ENCODE peak calls at places on chromosome 5, in five cellular contexts. O is BE2C, F is right cardiac atrium, M is heart left ventricle, K is RWPE2. W is an unnamed sample. For H3K27me3 and H3K4me1, the result is how much of the 10 kb centered on the place peaks cover.

GRCh38 chr5:58794875-58795274 is 212.0 kb downstream of the RAB3C start:
- DNase-seq in O (no peak), F (no peak), M (no peak), K (no peak), W (no peak)

GRCh38 chr5:114176356-114176755 is 185.5 kb upstream of the KCNN2 start:
- DNase-seq in O (no peak), F (no peak), M (no peak), K (no peak), W (no peak)

GRCh38 chr5:170475269-170476000 is 28.4 kb upstream of the KCNIP1 start:
- DNase-seq in O (no peak), F (no peak), M (no peak), K (no peak), W (no peak)

GRCh38 chr5:163434410-163434866 is 3.0 kb upstream of the CCNG1 start:
- DNase-seq in O (peak), F (no peak), M (no peak), K (no peak), W (no peak)

GRCh38 chr5:30918171-30918570 is 275.3 kb upstream of the CDH6 start:
- DNase-seq in O (no peak), F (no peak), M (no peak), K (no peak), W (no peak)

GRCh38 chr5:52481216-52481615 is 306.5 kb upstream of the ITGA1 start:
- DNase-seq in O (no peak), F (no peak), M (no peak), K (no peak), W (no peak)

GRCh38 chr5:135660826-135661555 is 82.2 kb upstream of the CXCL14 start:
- DNase-seq in O (no peak), F (no peak), M (no peak), K (no peak), W (no peak)

GRCh38 chr5:137739737-137740136 is 3.8 kb upstream of the KLHL3 start:
- DNase-seq in O (no peak), F (no peak), M (no peak), K (no peak), W (no peak)

DNA sequence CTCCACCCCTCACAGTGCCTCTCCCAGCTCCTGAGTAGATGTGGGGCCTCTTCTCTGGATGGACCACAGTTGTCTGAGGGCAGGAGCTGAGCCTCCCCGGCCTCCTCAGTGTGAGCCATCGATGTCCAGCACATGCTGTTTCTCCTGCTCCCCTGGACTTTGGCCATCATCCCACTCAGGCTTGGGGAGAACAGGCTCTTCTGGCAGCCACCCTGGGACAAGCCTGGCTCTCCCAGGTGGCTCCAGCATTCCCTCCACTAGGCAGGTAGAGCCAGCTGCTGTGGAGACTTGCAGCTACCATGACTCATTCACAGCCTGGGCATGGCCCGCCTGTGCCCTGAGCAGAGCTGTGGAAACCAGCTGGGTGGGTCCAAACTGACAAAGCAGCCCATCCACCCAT is 77.0 kb downstream of the CSNK1A1 start:
- DNase-seq in O (no peak), F (no peak), M (no peak), K (no peak), W (no peak)
- H3K27me3 ChIP-seq in O (under half), F (under half), M (under half), K (under half), W (under half)

DNA sequence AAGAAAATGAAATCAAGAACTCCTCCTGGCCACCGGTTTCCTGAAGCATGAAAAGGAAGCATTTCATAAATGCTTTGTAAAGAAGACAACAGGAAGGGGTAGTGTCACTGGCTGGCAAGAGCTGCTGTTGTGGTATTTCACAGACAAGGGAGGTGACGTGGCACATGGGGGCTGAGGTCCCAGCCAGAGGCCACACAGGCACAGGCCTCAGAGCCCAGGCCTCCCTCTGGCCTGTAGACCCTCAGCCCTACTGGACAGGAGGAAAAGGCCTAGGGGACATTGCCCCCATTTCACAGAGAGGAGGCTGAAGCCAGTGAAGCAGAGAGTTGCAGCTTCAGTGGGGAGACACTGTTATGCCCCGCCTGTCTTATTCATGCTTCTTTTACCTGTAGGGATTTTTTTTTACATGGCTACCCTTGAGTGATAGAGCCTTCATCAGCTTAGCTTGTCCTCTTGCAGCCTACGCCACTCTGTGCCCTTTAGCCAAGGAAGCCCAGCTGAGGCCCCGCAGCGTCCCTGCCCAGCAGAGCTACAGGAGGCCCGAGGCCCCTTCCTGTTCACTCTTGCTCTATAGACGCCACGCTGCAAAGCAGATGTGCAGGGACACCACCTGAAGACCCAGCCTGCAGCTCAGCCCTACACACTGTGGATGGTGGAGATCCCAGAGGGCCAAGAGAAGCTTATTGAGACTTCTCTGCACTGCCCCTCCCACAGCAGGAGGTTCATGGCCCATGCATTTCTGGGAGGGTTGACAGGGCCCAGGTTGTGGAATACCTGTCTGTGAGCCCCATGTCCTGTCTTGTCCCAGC is 33.8 kb downstream of the IRF1 start:
- DNase-seq in O (no peak), F (peak), M (peak), K (no peak), W (peak)
- H3K4me3 ChIP-seq in O (no peak), F (no peak), M (no peak), K (no peak), W (no peak)

GRCh38 chr5:67538343-67538670 is 341.7 kb upstream of the CD180 start:
- DNase-seq in O (no peak), F (no peak), M (no peak), K (no peak), W (no peak)
- H3K4me1 ChIP-seq in O (under half), F (under half), M (under half), K (under half), W (under half)

GRCh38 chr5:44178414-44178813 is 210.8 kb downstream of the FGF10 start:
- DNase-seq in O (no peak), F (no peak), M (no peak), K (no peak), W (no peak)
- H3K27me3 ChIP-seq in O (under half), F (under half), M (under half), K (under half), W (under half)

GRCh38 chr5:6684075-6684474 is 29.2 kb upstream of the TENT4A start:
- DNase-seq in O (no peak), F (no peak), M (no peak), K (no peak), W (no peak)

GRCh38 chr5:6686501-6686900 is 26.7 kb upstream of the TENT4A start:
- DNase-seq in O (no peak), F (no peak), M (no peak), K (no peak), W (no peak)

GRCh38 chr5:6687501-6687900 is 25.7 kb upstream of the TENT4A start:
- DNase-seq in O (no peak), F (no peak), M (no peak), K (no peak), W (no peak)

GRCh38 chr5:6683241-6683640 is 30.0 kb upstream of the TENT4A start:
- DNase-seq in O (no peak), F (no peak), M (no peak), K (no peak), W (no peak)

DNA sequence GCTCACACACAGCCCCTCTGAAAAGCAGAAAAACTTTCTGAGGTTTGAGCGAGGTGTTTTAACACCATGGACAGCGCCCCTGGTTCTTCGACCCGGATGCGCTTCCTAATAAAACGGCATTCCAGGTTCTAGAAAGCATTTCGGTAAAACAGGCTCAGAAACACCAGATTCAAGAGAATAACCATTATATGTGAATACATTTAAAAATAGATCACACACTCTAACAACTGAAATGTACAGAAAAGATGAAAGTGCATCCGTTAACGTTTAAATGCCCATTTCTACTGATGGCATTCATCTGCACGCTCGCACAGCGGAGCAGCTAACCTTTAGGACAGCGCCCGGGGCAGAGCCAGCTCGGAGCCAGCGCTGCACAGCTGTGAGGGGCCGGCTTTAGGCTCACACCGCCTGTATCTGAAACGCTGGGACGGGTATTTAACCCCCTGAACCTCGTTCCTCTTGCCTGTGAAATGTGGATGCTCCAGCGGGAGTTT is 26.3 kb upstream of the TENT4A start:
- DNase-seq in O (no peak), F (no peak), M (no peak), K (no peak), W (peak)
- H3K4me3 ChIP-seq in O (no peak), F (peak), M (peak), K (peak), W (peak)

GRCh38 chr5:71939452-71939932 is 167.8 kb upstream of the MAP1B start:
- DNase-seq in O (peak), F (no peak), M (no peak), K (no peak), W (no peak)
- H3K4me1 ChIP-seq in O (under half), F (under half), M (under half), K (under half), W (under half)

GRCh38 chr5:50958852-50959457 is 292.5 kb downstream of the PARP8 start:
- DNase-seq in O (peak), F (no peak), M (no peak), K (no peak), W (peak)
- H3K27me3 ChIP-seq in O (under half), F (under half), M (half or more), K (under half), W (under half)

GRCh38 chr5:172082180-172082579 is 75.7 kb upstream of the FBXW11 start:
- DNase-seq in O (no peak), F (no peak), M (no peak), K (no peak), W (no peak)
- H3K4me3 ChIP-seq in O (no peak), F (no peak), M (no peak), K (no peak), W (no peak)

GRCh38 chr5:38598994-38599611 is 42.7 kb upstream of the LIFR start:
- DNase-seq in O (no peak), F (no peak), M (no peak), K (no peak), W (peak)
- H3K4me1 ChIP-seq in O (under half), F (under half), M (under half), K (under half), W (under half)